ENCODE peak calls at places on chromosomes 3 and 15, in four cellular contexts. O is stimulated activated CD4-positive, alpha-beta T cell treated with anti-CD3 and anti-CD28 coated beads, Interleukin-1b, Interleukin-23, amount 100 ng/mL, for 48 hours; W is cardiac muscle cell; G is Daoy. B is an unnamed sample.

GRCh38 chr3:149055575-149055974 is 30.8 kb downstream of the HLTF start:
- DNase-seq in W (no peak), G (no peak), O (no peak), B (no peak)

GRCh38 chr3:138492980-138493675 is 58.7 kb downstream of the ESYT3 start:
- DNase-seq in W (no peak), O (no peak), G (no peak), B (no peak)

GRCh38 chr3:39990532-39990931 is 181.1 kb downstream of the MYRIP start:
- DNase-seq in W (peak), G (peak), O (peak), B (peak)

GRCh38 chr3:57030711-57031110 is 29.8 kb upstream of the SPATA12 start:
- DNase-seq in O (no peak), W (no peak), G (no peak), B (no peak)

GRCh38 chr3:7710284-7710683 is 791.3 kb upstream of the LMCD1 start:
- DNase-seq in O (peak), W (no peak), G (no peak), B (no peak)

GRCh38 chr3:111739241-111739952 is 119.7 kb upstream of the PHLDB2 start:
- DNase-seq in O (no peak), G (peak), W (peak), B (peak)

GRCh38 chr3:162196964-162197363 is 700.4 kb downstream of the OTOL1 start:
- DNase-seq in G (no peak), O (no peak), W (no peak), B (no peak)

GRCh38 chr3:53134631-53135232 is 4.5 kb upstream of the RFT1 start:
- DNase-seq in G (peak), W (peak), O (peak), B (peak)

GRCh38 chr3:100179692-100180349 is 65.5 kb upstream of the FILIP1L start:
- DNase-seq in O (no peak), G (no peak), W (no peak), B (no peak)

GRCh38 chr3:66475386-66476020 is 25.3 kb downstream of the LRIG1 start:
- DNase-seq in W (no peak), G (no peak), O (no peak), B (no peak)

GRCh38 chr3:183085634-183086390 is 13.5 kb downstream of the MCCC1 start:
- DNase-seq in O (no peak), W (peak), G (peak), B (peak)

GRCh38 chr3:70488131-70488530 is 175.7 kb upstream of the MDFIC2 start:
- DNase-seq in W (no peak), G (peak), O (no peak), B (no peak)

GRCh38 chr15:55638764-55639163 is 50.6 kb upstream of the PYGO1 start:
- DNase-seq in G (no peak), O (no peak), W (no peak), B (no peak)

GRCh38 chr3:64352596-64352989 is 127.3 kb upstream of the PRICKLE2 start:
- DNase-seq in G (peak), W (no peak), O (no peak), B (peak)

GRCh38 chr3:179244874-179245273 is 6.0 kb downstream of the KCNMB3 start:
- DNase-seq in W (no peak), G (no peak), O (no peak), B (no peak)

GRCh38 chr3:162390891-162391290 is 894.3 kb downstream of the OTOL1 start:
- DNase-seq in O (no peak), G (peak), W (peak), B (peak)